ENCODE peak calls at places on chromosomes 7 and 10, in seven cellular contexts. K, S, W, Z, C, U and B are unnamed samples.

GRCh38 chr10:103884681-103885139 is 29.3 kb upstream of the SH3PXD2A start:
- DNase-seq in K (no peak), S (peak), W (no peak), Z (no peak), C (peak), U (peak), B (peak)

GRCh38 chr7:50696810-50697582 is 85.7 kb downstream of the GRB10 start:
- DNase-seq in K (no peak), S (no peak), W (no peak), Z (no peak), C (no peak), U (peak), B (no peak)

GRCh38 chr7:116776610-116777289 is 85.6 kb upstream of the CAPZA2 start:
- DNase-seq in K (peak), S (no peak), W (no peak), Z (peak), C (no peak), U (peak), B (no peak)

GRCh38 chr10:102534333-102534732 is 30.6 kb downstream of the SUFU start:
- DNase-seq in K (no peak), S (no peak), W (no peak), Z (no peak), C (no peak), U (no peak), B (no peak)

GRCh38 chr7:36388423-36388822 is 1.2 kb upstream of the ANLN start:
- DNase-seq in K (no peak), S (no peak), W (no peak), Z (no peak), C (no peak), U (no peak), B (no peak)

GRCh38 chr10:133388973-133389818 is 4.8 kb upstream of the MTG1 start:
- DNase-seq in K (no peak), S (no peak), W (peak), Z (peak), C (no peak), U (no peak), B (no peak)

GRCh38 chr7:25795824-25796235 is 356.2 kb upstream of the NFE2L3 start:
- DNase-seq in K (no peak), S (no peak), W (no peak), Z (no peak), C (no peak), U (no peak), B (no peak)

GRCh38 chr7:27689045-27689877 is 26.6 kb upstream of the HIBADH start:
- DNase-seq in K (no peak), S (no peak), W (no peak), Z (peak), C (no peak), U (peak), B (peak)

GRCh38 chr10:133489816-133490588 is 36.3 kb downstream of the SCART1 start:
- DNase-seq in K (no peak), S (no peak), W (peak), Z (no peak), C (no peak), U (no peak), B (no peak)

GRCh38 chr7:130292682-130293257 is at the start of gene CPA4:
- DNase-seq in K (no peak), S (no peak), W (no peak), Z (no peak), C (no peak), U (no peak), B (no peak)

GRCh38 chr7:18552311-18552916 is 56.9 kb downstream of the HDAC9 start:
- DNase-seq in K (no peak), S (no peak), W (no peak), Z (no peak), C (no peak), U (no peak), B (no peak)

GRCh38 chr10:65805993-65806392 is 1119.8 kb upstream of the LRRTM3 start:
- DNase-seq in K (no peak), S (no peak), W (no peak), Z (no peak), C (no peak), U (no peak), B (no peak)

GRCh38 chr10:126598009-126598408 is 72.5 kb downstream of the C10orf90 start:
- DNase-seq in K (no peak), S (peak), W (no peak), Z (no peak), C (peak), U (peak), B (peak)

GRCh38 chr7:44477063-44477830 is 13.2 kb downstream of the NUDCD3 start:
- DNase-seq in K (peak), S (peak), W (peak), Z (peak), C (peak), U (peak), B (peak)

GRCh38 chr7:136045181-136045580 is 68.0 kb upstream of the MTPN start:
- DNase-seq in K (no peak), S (no peak), W (no peak), Z (no peak), C (no peak), U (no peak), B (no peak)

GRCh38 chr7:50207682-50208255 is 96.7 kb upstream of the IKZF1 start:
- DNase-seq in K (no peak), S (no peak), W (no peak), Z (no peak), C (no peak), U (no peak), B (no peak)

GRCh38 chr10:125692246-125692931 is 9.4 kb upstream of the TEX36 start:
- DNase-seq in K (no peak), S (no peak), W (no peak), Z (no peak), C (no peak), U (no peak), B (no peak)

GRCh38 chr10:59513558-59513957 is 151.2 kb upstream of the FAM13C start:
- DNase-seq in K (no peak), S (no peak), W (no peak), Z (no peak), C (no peak), U (no peak), B (peak)

GRCh38 chr7:108813247-108814014 is 243.8 kb downstream of the DNAJB9 start:
- DNase-seq in K (no peak), S (no peak), W (no peak), Z (no peak), C (no peak), U (peak), B (peak)

GRCh38 chr7:80135306-80136104 is 874 bp downstream of the GNAI1 start:
- DNase-seq in K (no peak), S (no peak), W (no peak), Z (no peak), C (no peak), U (peak), B (peak)

GRCh38 chr10:69344591-69345244 is 66.4 kb downstream of the HK1 start:
- DNase-seq in K (no peak), S (no peak), W (no peak), Z (no peak), C (no peak), U (no peak), B (no peak)

GRCh38 chr7:2104107-2104710 is 128.5 kb downstream of the MAD1L1 start:
- DNase-seq in K (peak), S (peak), W (no peak), Z (peak), C (peak), U (no peak), B (peak)

GRCh38 chr7:107208046-107208458 is 39.2 kb downstream of the HBP1 start:
- DNase-seq in K (no peak), S (no peak), W (no peak), Z (no peak), C (no peak), U (no peak), B (no peak)

GRCh38 chr7:87347682-87348081 is 2.2 kb downstream of the CROT start:
- DNase-seq in K (no peak), S (no peak), W (no peak), Z (no peak), C (no peak), U (no peak), B (no peak)

GRCh38 chr10:120186506-120186905 is 270.5 kb upstream of the PLPP4 start:
- DNase-seq in K (no peak), S (no peak), W (no peak), Z (no peak), C (no peak), U (no peak), B (no peak)

GRCh38 chr7:132932321-132933075 is 149.4 kb downstream of the CHCHD3 start:
- DNase-seq in K (no peak), S (no peak), W (no peak), Z (no peak), C (no peak), U (no peak), B (no peak)

GRCh38 chr10:89515031-89515841 is 20.2 kb downstream of the SLC16A12 start:
- DNase-seq in K (no peak), S (no peak), W (no peak), Z (no peak), C (no peak), U (no peak), B (no peak)

GRCh38 chr7:35652124-35652523 is 42.8 kb downstream of the HERPUD2 start:
- DNase-seq in K (no peak), S (no peak), W (no peak), Z (peak), C (no peak), U (no peak), B (no peak)

GRCh38 chr10:29392376-29393021 is 103.6 kb downstream of the LYZL1 start:
- DNase-seq in K (no peak), S (no peak), W (no peak), Z (peak), C (peak), U (peak), B (peak)

GRCh38 chr10:36725581-36726520 is 399.5 kb upstream of the ANKRD30A start:
- DNase-seq in K (peak), S (no peak), W (no peak), Z (no peak), C (no peak), U (no peak), B (peak)

GRCh38 chr7:50657341-50657873 is 92.2 kb upstream of the DDC start:
- DNase-seq in K (peak), S (peak), W (no peak), Z (peak), C (no peak), U (no peak), B (no peak)

GRCh38 chr10:72058347-72058898 is 29.9 kb downstream of the SPOCK2 start:
- DNase-seq in K (no peak), S (no peak), W (no peak), Z (no peak), C (no peak), U (no peak), B (no peak)

GRCh38 chr7:33677556-33677955 is 227.8 kb upstream of the BMPER start:
- DNase-seq in K (no peak), S (no peak), W (no peak), Z (no peak), C (no peak), U (no peak), B (no peak)

GRCh38 chr7:33671521-33672262 is 233.6 kb upstream of the BMPER start:
- DNase-seq in K (no peak), S (no peak), W (peak), Z (no peak), C (no peak), U (no peak), B (no peak)

GRCh38 chr7:33674804-33675411 is 230.4 kb upstream of the BMPER start:
- DNase-seq in K (no peak), S (no peak), W (no peak), Z (no peak), C (no peak), U (no peak), B (no peak)

GRCh38 chr7:33669251-33669670 is 236.1 kb upstream of the BMPER start:
- DNase-seq in K (no peak), S (no peak), W (no peak), Z (no peak), C (no peak), U (no peak), B (no peak)

GRCh38 chr7:33673029-33673700 is 232.2 kb upstream of the BMPER start:
- DNase-seq in K (no peak), S (no peak), W (no peak), Z (no peak), C (no peak), U (no peak), B (no peak)
- TF ChIP-seq CTCF in K (no peak), S (no peak), W (no peak), Z (no peak), C (no peak), U (no peak), B (no peak)

DNA sequence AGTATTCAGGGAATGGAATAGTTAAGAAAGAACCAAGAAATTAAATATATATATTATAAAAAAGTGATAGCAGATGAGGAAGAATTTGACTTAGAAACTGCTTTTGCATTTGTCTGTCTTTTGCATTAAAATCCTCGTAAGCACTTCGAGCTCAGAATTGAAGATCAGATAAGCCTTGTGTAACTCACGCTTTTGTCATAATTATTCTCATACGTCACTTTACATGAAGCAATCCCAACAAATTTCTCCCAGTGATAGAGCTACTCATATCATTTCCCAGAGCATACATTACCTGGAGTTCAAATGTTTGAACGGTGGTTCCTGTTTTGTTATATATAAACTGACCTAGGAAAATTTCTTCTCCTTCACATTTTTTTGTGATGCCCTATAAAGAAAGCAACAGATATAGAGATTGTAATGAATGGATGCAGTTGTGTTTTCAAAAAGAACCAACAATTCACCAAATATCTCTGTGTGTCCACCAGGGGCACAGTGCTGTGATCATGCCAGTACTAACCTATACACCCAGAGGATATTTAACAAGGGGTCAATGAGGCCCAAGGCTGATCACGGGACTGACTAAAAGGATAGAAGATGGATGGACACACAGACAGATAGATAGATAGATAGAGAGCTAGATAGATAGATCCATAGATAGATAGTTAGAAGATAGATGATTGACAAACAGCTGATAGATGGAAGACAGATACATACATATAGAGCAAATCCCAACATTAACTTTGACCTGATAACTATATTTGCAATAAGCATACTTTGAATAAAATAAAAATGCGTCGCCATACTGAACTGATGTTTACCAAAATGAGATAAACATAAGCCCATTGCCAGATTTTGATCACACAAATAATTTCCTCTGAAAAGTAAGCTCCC is 9.3 kb upstream of the HUS1 start:
- DNase-seq in K (no peak), S (no peak), W (no peak), Z (no peak), C (no peak), U (peak), B (no peak)
- TF ChIP-seq CTCF in K (no peak), S (no peak), W (peak), Z (peak), C (peak), U (peak), B (peak)

GRCh38 chr7:157853789-157854065 is 516.9 kb downstream of the DNAJB6 start:
- DNase-seq in K (no peak), S (no peak), W (no peak), Z (no peak), C (no peak), U (no peak), B (no peak)

GRCh38 chr7:157849726-157850125 is 512.9 kb downstream of the DNAJB6 start:
- DNase-seq in K (no peak), S (no peak), W (no peak), Z (no peak), C (no peak), U (no peak), B (no peak)

GRCh38 chr7:157853076-157853788 is 516.4 kb downstream of the DNAJB6 start:
- DNase-seq in K (no peak), S (no peak), W (no peak), Z (no peak), C (no peak), U (no peak), B (no peak)

GRCh38 chr7:157850481-157851444 is 514.0 kb downstream of the DNAJB6 start:
- DNase-seq in K (no peak), S (no peak), W (no peak), Z (no peak), C (no peak), U (no peak), B (no peak)

DNA sequence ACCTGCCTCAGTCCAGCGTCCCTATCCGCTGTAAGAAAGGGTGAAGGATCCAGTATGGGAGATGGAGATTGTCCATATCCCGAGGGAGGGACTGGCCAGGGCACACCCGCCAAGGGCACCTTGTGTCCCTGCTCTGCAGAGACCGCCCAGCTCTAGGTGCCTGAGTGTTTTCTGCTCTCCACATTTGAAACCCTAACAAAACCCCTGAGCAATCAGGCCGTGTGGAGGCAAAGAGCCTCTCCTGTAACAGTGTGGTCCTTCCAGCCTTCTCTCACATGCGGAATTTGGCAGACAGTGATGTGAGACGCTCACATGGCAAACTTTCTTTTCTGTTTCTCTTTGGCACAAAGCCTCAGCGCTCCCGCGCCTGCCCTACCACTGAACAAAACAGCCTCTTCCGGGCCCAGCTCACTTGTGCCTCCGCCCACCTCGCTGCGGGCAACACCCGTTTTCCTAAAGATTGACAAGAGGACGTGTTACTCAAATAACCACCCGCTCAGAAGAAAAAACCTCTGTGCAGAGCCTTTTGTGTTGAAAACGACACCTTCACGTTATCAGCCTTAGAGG is 514.8 kb downstream of the DNAJB6 start:
- DNase-seq in K (peak), S (peak), W (no peak), Z (peak), C (peak), U (no peak), B (no peak)
- TF ChIP-seq CTCF in K (no peak), S (no peak), W (no peak), Z (no peak), C (no peak), U (no peak), B (no peak)

GRCh38 chr7:73522081-73522818 is at the start of gene BAZ1B:
- DNase-seq in K (peak), S (peak), W (peak), Z (peak), C (peak), U (peak), B (peak)
- TF ChIP-seq CTCF in K (peak), S (peak), W (no peak), Z (peak), C (peak), U (no peak), B (peak)

DNA sequence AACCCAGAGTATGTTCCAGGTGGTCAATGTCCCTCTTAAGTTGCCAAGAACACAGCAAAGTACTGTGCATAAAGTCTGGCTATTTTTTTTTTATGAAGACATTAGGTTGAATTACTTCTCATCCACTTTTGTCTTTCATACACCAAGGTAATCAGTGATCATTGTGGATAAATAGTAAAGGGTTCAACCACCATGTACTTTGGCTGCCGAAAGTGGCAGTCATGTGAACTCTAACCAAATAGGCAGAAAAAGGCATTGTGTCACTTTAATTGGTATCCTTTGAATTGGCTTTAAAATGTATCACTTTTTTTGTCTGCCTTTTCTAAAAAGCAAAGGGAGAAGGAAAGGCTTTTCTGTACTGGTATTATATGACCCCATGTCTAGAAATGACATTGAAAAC is 7.3 kb downstream of the ITIH2 start:
- DNase-seq in K (no peak), S (no peak), W (no peak), Z (no peak), C (no peak), U (no peak), B (no peak)
- TF ChIP-seq CTCF in K (no peak), S (no peak), W (no peak), Z (no peak), C (no peak), U (no peak), B (no peak)

GRCh38 chr10:45265995-45266394 is 49.4 kb downstream of the OR13A1 start:
- DNase-seq in K (no peak), S (no peak), W (no peak), Z (no peak), C (no peak), U (no peak), B (no peak)
- TF ChIP-seq CTCF in K (no peak), S (no peak), W (no peak), Z (no peak), C (no peak), U (no peak), B (no peak)

GRCh38 chr7:74575083-74575803 is 82.3 kb upstream of the GTF2I start:
- DNase-seq in K (peak), S (peak), W (no peak), Z (peak), C (no peak), U (peak), B (no peak)
- TF ChIP-seq CTCF in K (no peak), S (peak), W (no peak), Z (no peak), C (no peak), U (no peak), B (no peak)

GRCh38 chr7:91055219-91055618 is 209.0 kb upstream of the FZD1 start:
- DNase-seq in K (no peak), S (no peak), W (no peak), Z (no peak), C (no peak), U (no peak), B (no peak)
- TF ChIP-seq CTCF in K (no peak), S (no peak), W (no peak), Z (no peak), C (peak), U (no peak), B (no peak)

DNA sequence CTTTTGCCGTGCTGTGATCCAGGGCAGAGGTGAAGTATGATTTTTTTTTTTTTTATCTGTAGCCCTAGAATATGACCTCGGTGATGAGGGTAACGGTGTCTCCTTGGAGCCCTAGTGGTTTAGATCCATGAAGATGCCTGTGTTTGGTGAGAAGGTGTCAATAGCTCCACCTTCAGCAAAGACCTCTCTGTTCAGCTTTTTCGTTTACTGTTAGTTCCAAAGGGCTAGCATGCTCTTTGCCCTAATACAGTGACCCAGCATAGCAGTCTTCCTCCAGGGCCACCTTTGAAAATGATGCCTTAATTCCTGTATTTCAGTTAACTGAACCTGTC is 748 bp upstream of the MRPS16 start:
- DNase-seq in K (no peak), S (no peak), W (no peak), Z (no peak), C (no peak), U (no peak), B (no peak)
- TF ChIP-seq CTCF in K (no peak), S (no peak), W (peak), Z (no peak), C (peak), U (no peak), B (no peak)

DNA sequence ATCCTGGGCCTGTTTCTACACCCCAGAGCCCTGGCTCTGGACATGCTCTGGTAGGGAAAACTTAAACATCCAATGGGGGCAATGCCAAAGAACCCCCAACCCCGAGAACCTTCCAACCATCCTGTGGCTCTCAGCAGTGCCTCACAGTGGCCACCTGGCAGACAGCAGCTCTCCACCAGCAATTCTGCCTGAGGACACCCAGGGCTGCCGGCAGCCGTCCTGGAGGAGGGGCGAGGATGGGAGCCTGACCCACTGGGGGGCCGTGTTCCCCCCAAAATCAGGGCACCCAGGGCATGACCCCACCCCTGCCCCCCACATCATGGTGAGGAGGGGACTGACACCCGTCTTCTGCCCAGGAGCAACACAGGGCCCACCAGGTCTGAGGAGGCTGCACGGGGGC is 32.7 kb downstream of the DPYSL4 start:
- DNase-seq in K (no peak), S (no peak), W (no peak), Z (no peak), C (no peak), U (no peak), B (no peak)
- TF ChIP-seq CTCF in K (no peak), S (no peak), W (peak), Z (no peak), C (peak), U (no peak), B (no peak)